ENCODE peak calls at places on chromosomes 3 and 15, in ten cellular contexts. One of them, this sample, is unnamed.

GRCh38 chr3:66598168-66598567 is 97.3 kb upstream of the LRIG1 start:
- DNase-seq in AG09319: peak
- DNase-seq in GM23338: no peak
- DNase-seq in T1000: no peak
- DNase-seq in ACHN: no peak
- DNase-seq in stimulated activated CD4-positive, alpha-beta T cell treated with anti-CD3 and anti-CD28 coated beads, Interleukin-12 subunit alpha, Interleukin-12 subunit beta, amount 100 ng/mL, for 48 hours: no peak
- DNase-seq in transverse colon: no peak
- DNase-seq in EL: peak
- DNase-seq in SK-N-DZ: no peak
- DNase-seq in AG10803: peak
- DNase-seq in this sample: peak

GRCh38 chr3:46280105-46280797 is 38.0 kb downstream of the CCR3 start:
- DNase-seq in AG09319: no peak
- DNase-seq in GM23338: no peak
- DNase-seq in T1000: no peak
- DNase-seq in ACHN: no peak
- DNase-seq in stimulated activated CD4-positive, alpha-beta T cell treated with anti-CD3 and anti-CD28 coated beads, Interleukin-12 subunit alpha, Interleukin-12 subunit beta, amount 100 ng/mL, for 48 hours: peak
- DNase-seq in transverse colon: no peak
- DNase-seq in EL: peak
- DNase-seq in SK-N-DZ: no peak
- DNase-seq in AG10803: peak
- DNase-seq in this sample: peak

GRCh38 chr15:31974855-31975421 is 55.4 kb upstream of the CHRNA7 start:
- DNase-seq in AG09319: no peak
- DNase-seq in GM23338: peak
- DNase-seq in T1000: no peak
- DNase-seq in ACHN: peak
- DNase-seq in stimulated activated CD4-positive, alpha-beta T cell treated with anti-CD3 and anti-CD28 coated beads, Interleukin-12 subunit alpha, Interleukin-12 subunit beta, amount 100 ng/mL, for 48 hours: peak
- DNase-seq in transverse colon: peak
- DNase-seq in EL: peak
- DNase-seq in SK-N-DZ: peak
- DNase-seq in AG10803: peak
- DNase-seq in this sample: no peak

GRCh38 chr3:106058485-106058884 is 189.7 kb upstream of the CBLB start:
- DNase-seq in AG09319: no peak
- DNase-seq in GM23338: no peak
- DNase-seq in T1000: no peak
- DNase-seq in ACHN: no peak
- DNase-seq in stimulated activated CD4-positive, alpha-beta T cell treated with anti-CD3 and anti-CD28 coated beads, Interleukin-12 subunit alpha, Interleukin-12 subunit beta, amount 100 ng/mL, for 48 hours: no peak
- DNase-seq in transverse colon: no peak
- DNase-seq in EL: no peak
- DNase-seq in SK-N-DZ: no peak
- DNase-seq in AG10803: peak
- DNase-seq in this sample: no peak

GRCh38 chr3:66047321-66048050 is 8.8 kb upstream of the MAGI1 start:
- DNase-seq in AG09319: no peak
- DNase-seq in GM23338: no peak
- DNase-seq in T1000: peak
- DNase-seq in ACHN: no peak
- DNase-seq in stimulated activated CD4-positive, alpha-beta T cell treated with anti-CD3 and anti-CD28 coated beads, Interleukin-12 subunit alpha, Interleukin-12 subunit beta, amount 100 ng/mL, for 48 hours: no peak
- DNase-seq in transverse colon: no peak
- DNase-seq in EL: peak
- DNase-seq in SK-N-DZ: no peak
- DNase-seq in AG10803: peak
- DNase-seq in this sample: peak

GRCh38 chr15:68717952-68718351 is 102.7 kb downstream of the ANP32A start:
- DNase-seq in AG09319: no peak
- DNase-seq in GM23338: no peak
- DNase-seq in T1000: no peak
- DNase-seq in ACHN: no peak
- DNase-seq in stimulated activated CD4-positive, alpha-beta T cell treated with anti-CD3 and anti-CD28 coated beads, Interleukin-12 subunit alpha, Interleukin-12 subunit beta, amount 100 ng/mL, for 48 hours: no peak
- DNase-seq in transverse colon: no peak
- DNase-seq in EL: no peak
- DNase-seq in SK-N-DZ: no peak
- DNase-seq in AG10803: no peak
- DNase-seq in this sample: no peak

GRCh38 chr15:29316422-29316821 is 46.8 kb upstream of the NSMCE3 start:
- DNase-seq in AG09319: no peak
- DNase-seq in GM23338: no peak
- DNase-seq in T1000: no peak
- DNase-seq in ACHN: no peak
- DNase-seq in stimulated activated CD4-positive, alpha-beta T cell treated with anti-CD3 and anti-CD28 coated beads, Interleukin-12 subunit alpha, Interleukin-12 subunit beta, amount 100 ng/mL, for 48 hours: no peak
- DNase-seq in transverse colon: no peak
- DNase-seq in EL: no peak
- DNase-seq in SK-N-DZ: no peak
- DNase-seq in AG10803: no peak
- DNase-seq in this sample: no peak

GRCh38 chr15:32818758-32819405 is 101.1 kb downstream of the GREM1 start:
- DNase-seq in AG09319: peak
- DNase-seq in GM23338: no peak
- DNase-seq in T1000: no peak
- DNase-seq in ACHN: no peak
- DNase-seq in stimulated activated CD4-positive, alpha-beta T cell treated with anti-CD3 and anti-CD28 coated beads, Interleukin-12 subunit alpha, Interleukin-12 subunit beta, amount 100 ng/mL, for 48 hours: no peak
- DNase-seq in transverse colon: no peak
- DNase-seq in EL: peak
- DNase-seq in SK-N-DZ: no peak
- DNase-seq in AG10803: peak
- DNase-seq in this sample: no peak

GRCh38 chr3:42117175-42118008 is 26.2 kb downstream of the TRAK1 start:
- DNase-seq in AG09319: no peak
- DNase-seq in GM23338: peak
- DNase-seq in T1000: peak
- DNase-seq in ACHN: peak
- DNase-seq in stimulated activated CD4-positive, alpha-beta T cell treated with anti-CD3 and anti-CD28 coated beads, Interleukin-12 subunit alpha, Interleukin-12 subunit beta, amount 100 ng/mL, for 48 hours: no peak
- DNase-seq in transverse colon: peak
- DNase-seq in EL: peak
- DNase-seq in SK-N-DZ: no peak
- DNase-seq in AG10803: peak
- DNase-seq in this sample: no peak

GRCh38 chr15:36130641-36131310 is 448.6 kb upstream of the CDIN1 start:
- DNase-seq in AG09319: no peak
- DNase-seq in GM23338: no peak
- DNase-seq in T1000: no peak
- DNase-seq in ACHN: no peak
- DNase-seq in stimulated activated CD4-positive, alpha-beta T cell treated with anti-CD3 and anti-CD28 coated beads, Interleukin-12 subunit alpha, Interleukin-12 subunit beta, amount 100 ng/mL, for 48 hours: no peak
- DNase-seq in transverse colon: no peak
- DNase-seq in EL: no peak
- DNase-seq in SK-N-DZ: no peak
- DNase-seq in AG10803: peak
- DNase-seq in this sample: no peak

GRCh38 chr15:36527512-36528162 is 51.8 kb upstream of the CDIN1 start:
- DNase-seq in AG09319: no peak
- DNase-seq in GM23338: peak
- DNase-seq in T1000: no peak
- DNase-seq in ACHN: no peak
- DNase-seq in stimulated activated CD4-positive, alpha-beta T cell treated with anti-CD3 and anti-CD28 coated beads, Interleukin-12 subunit alpha, Interleukin-12 subunit beta, amount 100 ng/mL, for 48 hours: no peak
- DNase-seq in transverse colon: no peak
- DNase-seq in EL: no peak
- DNase-seq in SK-N-DZ: peak
- DNase-seq in AG10803: peak
- DNase-seq in this sample: no peak

GRCh38 chr3:132554437-132554836 is 42.6 kb upstream of the ACKR4 start:
- DNase-seq in AG09319: no peak
- DNase-seq in GM23338: no peak
- DNase-seq in T1000: no peak
- DNase-seq in ACHN: no peak
- DNase-seq in stimulated activated CD4-positive, alpha-beta T cell treated with anti-CD3 and anti-CD28 coated beads, Interleukin-12 subunit alpha, Interleukin-12 subunit beta, amount 100 ng/mL, for 48 hours: no peak
- DNase-seq in transverse colon: no peak
- DNase-seq in EL: peak
- DNase-seq in SK-N-DZ: no peak
- DNase-seq in AG10803: peak
- DNase-seq in this sample: no peak

GRCh38 chr3:197125601-197126000 is 96.0 kb upstream of the MELTF start:
- DNase-seq in AG09319: no peak
- DNase-seq in GM23338: no peak
- DNase-seq in T1000: no peak
- DNase-seq in ACHN: no peak
- DNase-seq in stimulated activated CD4-positive, alpha-beta T cell treated with anti-CD3 and anti-CD28 coated beads, Interleukin-12 subunit alpha, Interleukin-12 subunit beta, amount 100 ng/mL, for 48 hours: no peak
- DNase-seq in transverse colon: no peak
- DNase-seq in EL: peak
- DNase-seq in SK-N-DZ: no peak
- DNase-seq in AG10803: peak
- DNase-seq in this sample: no peak